ENCODE peak calls at places on chromosomes 5 and 9, in four cellular contexts. H is KG1, Z is A673, R is left lobe of liver. M is an unnamed sample.

GRCh38 chr5:142641681-142642080 is 44.2 kb downstream of the FGF1 start:
- DNase-seq in R (no peak), H (no peak), Z (no peak), M (no peak)

GRCh38 chr5:35134278-35135030 is 86.7 kb upstream of the AGXT2 start:
- DNase-seq in H (no peak), Z (no peak), R (no peak), M (no peak)

GRCh38 chr5:639584-640213 is 27.6 kb downstream of the CEP72 start:
- DNase-seq in Z (no peak), R (no peak), H (no peak), M (no peak)

GRCh38 chr9:4116091-4116581 is 183.7 kb downstream of the GLIS3 start:
- DNase-seq in R (no peak), H (no peak), Z (no peak), M (no peak)

GRCh38 chr5:64811050-64811640 is 42.4 kb downstream of the CWC27 start:
- DNase-seq in R (no peak), Z (peak; percentile 69), H (no peak), M (no peak)

GRCh38 chr5:109936996-109937395 is 247.3 kb downstream of the MAN2A1 start:
- DNase-seq in Z (no peak), R (no peak), H (no peak), M (no peak)

GRCh38 chr9:92480332-92480771 is 2.0 kb downstream of the ASPN start:
- DNase-seq in H (no peak), R (no peak), Z (peak; percentile 11), M (no peak)

GRCh38 chr5:151741678-151742423 is 16.6 kb downstream of the ATOX1 start:
- DNase-seq in R (no peak), Z (no peak), H (no peak), M (no peak)

GRCh38 chr5:71601222-71602026 is 14.3 kb downstream of the MCCC2 start:
- DNase-seq in Z (peak; percentile 86), H (no peak), R (peak; percentile 63), M (no peak)

GRCh38 chr5:111172504-111172903 is 51.7 kb upstream of the CAMK4 start:
- DNase-seq in R (no peak), Z (no peak), H (no peak), M (no peak)

M was measured in GF-D8.